ENCODE peak calls at places on chromosomes 3 and 15, in six cellular contexts. One of them, this sample, is unnamed.

GRCh38 chr15:59315914-59316428 is 56.7 kb downstream of the MYO1E start:
- DNase-seq in neuronal stem cell: no peak
- DNase-seq in mesenchymal stem cell: no peak
- DNase-seq in H9: no peak
- DNase-seq in IMR-90: peak
- DNase-seq in H1: no peak
- DNase-seq in this sample: peak

GRCh38 chr15:31235298-31236183 is 91.1 kb upstream of the KLF13 start:
- DNase-seq in neuronal stem cell: no peak
- DNase-seq in mesenchymal stem cell: peak
- DNase-seq in H9: no peak
- DNase-seq in IMR-90: no peak
- DNase-seq in H1: no peak
- DNase-seq in this sample: no peak

GRCh38 chr3:33787328-33788009 is 11.0 kb upstream of the PDCD6IP start:
- DNase-seq in neuronal stem cell: peak
- DNase-seq in mesenchymal stem cell: peak
- DNase-seq in H9: peak
- DNase-seq in IMR-90: peak
- DNase-seq in H1: no peak
- DNase-seq in this sample: peak

GRCh38 chr3:50587806-50588758 is 18.8 kb downstream of the HEMK1 start:
- DNase-seq in neuronal stem cell: no peak
- DNase-seq in mesenchymal stem cell: no peak
- DNase-seq in H9: no peak
- DNase-seq in IMR-90: no peak
- DNase-seq in H1: no peak
- DNase-seq in this sample: no peak

GRCh38 chr3:58575986-58576652 is 1.1 kb downstream of the FAM107A start:
- DNase-seq in neuronal stem cell: no peak
- DNase-seq in mesenchymal stem cell: no peak
- DNase-seq in H9: no peak
- DNase-seq in IMR-90: no peak
- DNase-seq in H1: no peak
- DNase-seq in this sample: no peak

GRCh38 chr3:355622-356021 is 159.1 kb downstream of the CHL1 start:
- DNase-seq in neuronal stem cell: no peak
- DNase-seq in mesenchymal stem cell: peak
- DNase-seq in H9: no peak
- DNase-seq in IMR-90: peak
- DNase-seq in H1: no peak
- DNase-seq in this sample: no peak

GRCh38 chr3:38805765-38806386 is 10.1 kb downstream of the SCN10A start:
- DNase-seq in neuronal stem cell: peak
- DNase-seq in mesenchymal stem cell: peak
- DNase-seq in H9: peak
- DNase-seq in IMR-90: peak
- DNase-seq in H1: peak
- DNase-seq in this sample: peak

GRCh38 chr15:50256188-50257041 is 9.1 kb downstream of the HDC start:
- DNase-seq in neuronal stem cell: no peak
- DNase-seq in mesenchymal stem cell: peak
- DNase-seq in H9: no peak
- DNase-seq in IMR-90: peak
- DNase-seq in H1: no peak
- DNase-seq in this sample: no peak

GRCh38 chr3:13532085-13532484 is 16.8 kb upstream of the FBLN2 start:
- DNase-seq in neuronal stem cell: no peak
- DNase-seq in mesenchymal stem cell: no peak
- DNase-seq in H9: no peak
- DNase-seq in IMR-90: no peak
- DNase-seq in H1: no peak
- DNase-seq in this sample: no peak

GRCh38 chr15:48031973-48032372 is 88.8 kb upstream of the SLC24A5 start:
- DNase-seq in neuronal stem cell: no peak
- DNase-seq in mesenchymal stem cell: no peak
- DNase-seq in H9: no peak
- DNase-seq in IMR-90: no peak
- DNase-seq in H1: no peak
- DNase-seq in this sample: no peak

GRCh38 chr3:197511853-197512635 is 43.7 kb downstream of the BDH1 start:
- DNase-seq in neuronal stem cell: no peak
- DNase-seq in mesenchymal stem cell: no peak
- DNase-seq in H9: peak
- DNase-seq in IMR-90: no peak
- DNase-seq in H1: no peak
- DNase-seq in this sample: peak

GRCh38 chr3:190339130-190339529 is 16.9 kb upstream of the CLDN1 start:
- DNase-seq in neuronal stem cell: no peak
- DNase-seq in mesenchymal stem cell: peak
- DNase-seq in H9: no peak
- DNase-seq in IMR-90: peak
- DNase-seq in H1: no peak
- DNase-seq in this sample: peak

GRCh38 chr3:126102011-126102410 is 18.1 kb upstream of the SLC41A3 start:
- DNase-seq in neuronal stem cell: no peak
- DNase-seq in mesenchymal stem cell: no peak
- DNase-seq in H9: no peak
- DNase-seq in IMR-90: no peak
- DNase-seq in H1: no peak
- DNase-seq in this sample: no peak

GRCh38 chr3:195065864-195066185 is 205.1 kb downstream of the XXYLT1 start:
- DNase-seq in neuronal stem cell: no peak
- DNase-seq in mesenchymal stem cell: no peak
- DNase-seq in H9: no peak
- DNase-seq in IMR-90: no peak
- DNase-seq in H1: no peak
- DNase-seq in this sample: no peak

GRCh38 chr3:113668015-113668414 is 28.4 kb downstream of the USF3 start:
- DNase-seq in neuronal stem cell: no peak
- DNase-seq in mesenchymal stem cell: peak
- DNase-seq in H9: no peak
- DNase-seq in IMR-90: peak
- DNase-seq in H1: no peak
- DNase-seq in this sample: no peak

GRCh38 chr3:182697345-182697919 is 95.9 kb upstream of the ATP11B start:
- DNase-seq in neuronal stem cell: no peak
- DNase-seq in mesenchymal stem cell: no peak
- DNase-seq in H9: no peak
- DNase-seq in IMR-90: no peak
- DNase-seq in H1: no peak
- DNase-seq in this sample: no peak

GRCh38 chr3:171001957-171002694 is 24.4 kb downstream of the SLC2A2 start:
- DNase-seq in neuronal stem cell: no peak
- DNase-seq in mesenchymal stem cell: peak
- DNase-seq in H9: no peak
- DNase-seq in IMR-90: peak
- DNase-seq in H1: no peak
- DNase-seq in this sample: no peak

GRCh38 chr3:31142543-31142942 is 248.1 kb upstream of the GADL1 start:
- DNase-seq in neuronal stem cell: no peak
- DNase-seq in mesenchymal stem cell: no peak
- DNase-seq in H9: no peak
- DNase-seq in IMR-90: no peak
- DNase-seq in H1: no peak
- DNase-seq in this sample: no peak

DNA sequence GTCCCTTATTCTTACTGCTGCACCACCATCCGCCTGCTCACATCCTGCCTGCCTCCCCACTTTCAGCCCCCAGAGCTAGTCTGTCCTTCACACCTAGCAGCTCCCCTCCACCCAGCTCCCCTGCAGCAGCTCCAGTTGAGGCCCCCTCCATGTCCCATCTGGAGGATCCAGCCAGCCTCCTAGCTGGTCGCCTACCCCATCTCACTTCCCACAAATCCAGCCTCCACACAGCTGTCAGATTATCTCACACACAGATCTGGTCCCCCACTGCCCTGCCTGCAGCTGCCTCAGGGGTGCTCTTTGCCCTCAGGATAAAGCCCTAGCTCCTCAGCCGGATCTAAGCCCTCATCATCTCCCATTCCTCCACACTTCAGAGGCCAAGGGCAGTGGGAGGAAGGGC is 8.8 kb upstream of the SEMA7A start:
- DNase-seq in neuronal stem cell: no peak
- DNase-seq in mesenchymal stem cell: no peak
- DNase-seq in H9: no peak
- DNase-seq in IMR-90: no peak
- DNase-seq in H1: no peak
- DNase-seq in this sample: no peak
- H3K18ac ChIP-seq in neuronal stem cell: peak
- H3K18ac ChIP-seq in mesenchymal stem cell: no peak
- H3K18ac ChIP-seq in H9: no peak
- H3K18ac ChIP-seq in IMR-90: no peak
- H3K18ac ChIP-seq in H1: no peak
- H3K18ac ChIP-seq in this sample: no peak

GRCh38 chr15:99076555-99077308 is 28.1 kb upstream of the SYNM start:
- DNase-seq in neuronal stem cell: peak
- DNase-seq in mesenchymal stem cell: peak
- DNase-seq in H9: peak
- DNase-seq in IMR-90: peak
- DNase-seq in H1: peak
- DNase-seq in this sample: peak
- H2BK15ac ChIP-seq in neuronal stem cell: no peak
- H2BK15ac ChIP-seq in mesenchymal stem cell: no peak
- H2BK15ac ChIP-seq in H9: no peak
- H2BK15ac ChIP-seq in IMR-90: peak
- H2BK15ac ChIP-seq in H1: no peak
- H2BK15ac ChIP-seq in this sample: no peak

GRCh38 chr3:139434764-139435291 is 41.5 kb downstream of the RBP2 start:
- DNase-seq in neuronal stem cell: no peak
- DNase-seq in mesenchymal stem cell: peak
- DNase-seq in H9: no peak
- DNase-seq in IMR-90: peak
- DNase-seq in H1: no peak
- DNase-seq in this sample: peak
- H3K18ac ChIP-seq in neuronal stem cell: no peak
- H3K18ac ChIP-seq in mesenchymal stem cell: no peak
- H3K18ac ChIP-seq in H9: no peak
- H3K18ac ChIP-seq in IMR-90: no peak
- H3K18ac ChIP-seq in H1: no peak
- H3K18ac ChIP-seq in this sample: no peak

GRCh38 chr3:103873897-103874545 is 1439.2 kb downstream of the ZPLD1 start:
- DNase-seq in neuronal stem cell: no peak
- DNase-seq in mesenchymal stem cell: peak
- DNase-seq in H9: no peak
- DNase-seq in IMR-90: no peak
- DNase-seq in H1: no peak
- DNase-seq in this sample: no peak

DNA sequence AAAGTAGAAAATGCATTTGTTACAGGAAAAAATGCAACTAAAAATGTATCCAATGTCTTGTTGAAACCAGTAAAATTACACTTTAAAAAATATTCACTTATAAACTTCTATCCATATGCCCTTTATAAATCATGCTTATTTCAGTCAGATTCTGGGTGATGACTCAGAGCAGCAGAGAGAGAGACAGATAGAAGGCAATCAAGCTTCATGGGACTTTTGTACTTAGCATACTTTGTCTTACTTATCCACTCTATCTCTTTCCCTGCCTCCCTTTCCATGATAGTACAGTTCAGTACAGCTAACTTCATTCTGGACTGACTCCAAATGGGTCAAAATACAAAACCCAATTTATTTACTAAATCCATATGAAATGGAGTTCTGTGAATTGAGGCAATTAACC is 1438.2 kb downstream of the ZPLD1 start:
- DNase-seq in neuronal stem cell: no peak
- DNase-seq in mesenchymal stem cell: peak
- DNase-seq in H9: no peak
- DNase-seq in IMR-90: no peak
- DNase-seq in H1: no peak
- DNase-seq in this sample: no peak
- H2BK15ac ChIP-seq in neuronal stem cell: no peak
- H2BK15ac ChIP-seq in mesenchymal stem cell: no peak
- H2BK15ac ChIP-seq in H9: no peak
- H2BK15ac ChIP-seq in IMR-90: no peak
- H2BK15ac ChIP-seq in H1: no peak
- H2BK15ac ChIP-seq in this sample: no peak

GRCh38 chr15:77723756-77724155 is 91.0 kb upstream of the LINGO1 start:
- DNase-seq in neuronal stem cell: no peak
- DNase-seq in mesenchymal stem cell: no peak
- DNase-seq in H9: no peak
- DNase-seq in IMR-90: no peak
- DNase-seq in H1: no peak
- DNase-seq in this sample: no peak

GRCh38 chr15:77724649-77725048 is 91.9 kb upstream of the LINGO1 start:
- DNase-seq in neuronal stem cell: no peak
- DNase-seq in mesenchymal stem cell: no peak
- DNase-seq in H9: no peak
- DNase-seq in IMR-90: no peak
- DNase-seq in H1: no peak
- DNase-seq in this sample: no peak

GRCh38 chr15:77731945-77732344 is 99.2 kb upstream of the LINGO1 start:
- DNase-seq in neuronal stem cell: no peak
- DNase-seq in mesenchymal stem cell: no peak
- DNase-seq in H9: no peak
- DNase-seq in IMR-90: no peak
- DNase-seq in H1: no peak
- DNase-seq in this sample: no peak

GRCh38 chr15:77731067-77731466 is 98.4 kb upstream of the LINGO1 start:
- DNase-seq in neuronal stem cell: no peak
- DNase-seq in mesenchymal stem cell: no peak
- DNase-seq in H9: no peak
- DNase-seq in IMR-90: no peak
- DNase-seq in H1: no peak
- DNase-seq in this sample: no peak

DNA sequence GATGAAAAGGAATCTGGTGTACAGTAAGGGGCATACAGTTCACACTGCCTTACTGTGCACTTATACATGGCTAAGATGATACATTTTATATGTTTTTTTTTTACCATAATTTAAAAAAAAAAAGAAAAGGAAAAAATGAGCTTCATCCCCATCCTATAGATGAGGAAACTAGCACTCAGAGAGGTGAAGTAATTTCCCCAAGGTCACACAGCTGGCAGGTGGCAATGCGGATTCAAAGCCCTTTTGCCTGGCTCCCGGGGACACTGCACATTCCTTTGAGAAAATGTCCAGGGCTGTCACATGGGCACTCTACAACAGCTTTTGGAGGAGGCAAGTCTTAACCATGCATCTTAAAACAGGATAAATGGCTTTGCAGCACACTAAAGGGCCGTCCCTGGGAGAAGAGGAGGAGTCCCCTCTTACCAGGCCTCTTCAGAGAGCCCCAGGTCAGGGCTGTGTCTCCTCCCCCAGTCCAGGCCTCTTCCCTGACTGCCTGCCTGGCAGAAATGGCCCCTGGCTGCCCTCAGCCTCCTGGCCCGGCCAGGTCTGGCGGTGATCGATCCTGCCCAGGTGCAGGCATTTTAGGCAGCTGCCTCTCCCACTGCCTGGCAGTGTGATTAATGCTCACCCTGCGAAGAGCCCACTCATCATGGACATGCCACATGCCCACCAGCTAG is 95.1 kb upstream of the LINGO1 start:
- DNase-seq in neuronal stem cell: no peak
- DNase-seq in mesenchymal stem cell: no peak
- DNase-seq in H9: no peak
- DNase-seq in IMR-90: no peak
- DNase-seq in H1: no peak
- DNase-seq in this sample: no peak
- H3K18ac ChIP-seq in neuronal stem cell: peak
- H3K18ac ChIP-seq in mesenchymal stem cell: no peak
- H3K18ac ChIP-seq in H9: no peak
- H3K18ac ChIP-seq in IMR-90: no peak
- H3K18ac ChIP-seq in H1: no peak
- H3K18ac ChIP-seq in this sample: no peak